ENCODE peak calls at places on chromosomes 13 and 19, in five cellular contexts. Z is neural progenitor cell, B is tibial nerve, O is cardiac muscle cell, P is SJCRH30. E is an unnamed sample.

GRCh38 chr13:103935117-103935516 is 868.9 kb upstream of the SLC10A2 start:
- DNase-seq in Z (no peak), B (no peak), O (no peak), P (no peak), E (no peak)

GRCh38 chr19:49781394-49781793 is 14.6 kb downstream of the AP2A1 start:
- DNase-seq in Z (no peak), B (no peak), O (no peak), P (no peak), E (no peak)

GRCh38 chr19:6725513-6726231 is 5.2 kb upstream of the C3 start:
- DNase-seq in Z (no peak), B (no peak), O (no peak), P (no peak), E (peak; percentile 45)

GRCh38 chr19:4362871-4363545 is 19.6 kb downstream of the MPND start:
- DNase-seq in Z (peak; percentile 42), B (no peak), O (no peak), P (no peak), E (peak; percentile 80)

GRCh38 chr13:78603240-78603947 is at the start of gene POU4F1:
- DNase-seq in Z (peak; percentile 93), B (no peak), O (peak; percentile 32), P (peak; percentile 96), E (peak; percentile 86)

GRCh38 chr19:679418-680286 is 3.5 kb downstream of the FSTL3 start:
- DNase-seq in Z (peak; percentile 76), B (peak; percentile 59), O (peak; percentile 89), P (peak; percentile 62), E (peak; percentile 99)

GRCh38 chr19:10876459-10877240 is 5.3 kb downstream of the CARM1 start:
- DNase-seq in Z (no peak), B (no peak), O (no peak), P (peak; percentile 63), E (peak; percentile 35)

GRCh38 chr13:77565635-77566034 is 30.1 kb downstream of the SCEL start:
- DNase-seq in Z (peak; percentile 39), B (no peak), O (peak; percentile 58), P (peak; percentile 44), E (no peak)

GRCh38 chr13:109155301-109155761 is 525.9 kb downstream of the MYO16 start:
- DNase-seq in Z (no peak), B (no peak), O (peak; percentile 64), P (no peak), E (no peak)

GRCh38 chr13:75544681-75545333 is 4.8 kb upstream of the UCHL3 start:
- DNase-seq in Z (no peak), B (no peak), O (peak; percentile 94), P (no peak), E (no peak)

GRCh38 chr13:94119360-94119936 is 360.0 kb downstream of the DCT start:
- DNase-seq in Z (no peak), B (no peak), O (no peak), P (no peak), E (no peak)

GRCh38 chr19:271856-272255 is 19.3 kb downstream of the PLPP2 start:
- DNase-seq in Z (no peak), B (no peak), O (no peak), P (no peak), E (no peak)

GRCh38 chr19:47443331-47443730 is 24.0 kb upstream of the MEIS3 start:
- DNase-seq in Z (no peak), B (no peak), O (no peak), P (no peak), E (no peak)

GRCh38 chr13:113635709-113636108 is 22.3 kb downstream of the ATP4B start:
- DNase-seq in Z (no peak), B (no peak), O (no peak), P (no peak), E (no peak)

GRCh38 chr13:39385621-39386231 is 217.3 kb downstream of the LHFPL6 start:
- DNase-seq in Z (peak; percentile 83), B (no peak), O (peak; percentile 74), P (no peak), E (no peak)

GRCh38 chr19:16447015-16447384 is 24.8 kb downstream of the EPS15L1 start:
- DNase-seq in Z (no peak), B (peak; percentile 78), O (peak; percentile 96), P (no peak), E (peak; percentile 94)

GRCh38 chr19:46573679-46574522 is 27.2 kb upstream of the CALM3 start:
- DNase-seq in Z (no peak), B (no peak), O (no peak), P (peak; percentile 48), E (no peak)

GRCh38 chr19:9608912-9609311 is 12.1 kb downstream of the ZNF561 start:
- DNase-seq in Z (no peak), B (no peak), O (no peak), P (no peak), E (no peak)

GRCh38 chr19:9615828-9616227 is 5.2 kb downstream of the ZNF561 start:
- DNase-seq in Z (no peak), B (no peak), O (no peak), P (no peak), E (no peak)

GRCh38 chr19:9610484-9611113 is 10.4 kb downstream of the ZNF561 start:
- DNase-seq in Z (no peak), B (no peak), O (no peak), P (no peak), E (no peak)
- H3K9me3 ChIP-seq in Z (peaks cover 7% of the 10 kb centered on the region), B (peaks cover 5% of the 10 kb centered on the region), O (no peaks in the 10 kb centered on the region), P (peaks cover 21% of the 10 kb centered on the region), E (peaks cover 49% of the 10 kb centered on the region)

DNA sequence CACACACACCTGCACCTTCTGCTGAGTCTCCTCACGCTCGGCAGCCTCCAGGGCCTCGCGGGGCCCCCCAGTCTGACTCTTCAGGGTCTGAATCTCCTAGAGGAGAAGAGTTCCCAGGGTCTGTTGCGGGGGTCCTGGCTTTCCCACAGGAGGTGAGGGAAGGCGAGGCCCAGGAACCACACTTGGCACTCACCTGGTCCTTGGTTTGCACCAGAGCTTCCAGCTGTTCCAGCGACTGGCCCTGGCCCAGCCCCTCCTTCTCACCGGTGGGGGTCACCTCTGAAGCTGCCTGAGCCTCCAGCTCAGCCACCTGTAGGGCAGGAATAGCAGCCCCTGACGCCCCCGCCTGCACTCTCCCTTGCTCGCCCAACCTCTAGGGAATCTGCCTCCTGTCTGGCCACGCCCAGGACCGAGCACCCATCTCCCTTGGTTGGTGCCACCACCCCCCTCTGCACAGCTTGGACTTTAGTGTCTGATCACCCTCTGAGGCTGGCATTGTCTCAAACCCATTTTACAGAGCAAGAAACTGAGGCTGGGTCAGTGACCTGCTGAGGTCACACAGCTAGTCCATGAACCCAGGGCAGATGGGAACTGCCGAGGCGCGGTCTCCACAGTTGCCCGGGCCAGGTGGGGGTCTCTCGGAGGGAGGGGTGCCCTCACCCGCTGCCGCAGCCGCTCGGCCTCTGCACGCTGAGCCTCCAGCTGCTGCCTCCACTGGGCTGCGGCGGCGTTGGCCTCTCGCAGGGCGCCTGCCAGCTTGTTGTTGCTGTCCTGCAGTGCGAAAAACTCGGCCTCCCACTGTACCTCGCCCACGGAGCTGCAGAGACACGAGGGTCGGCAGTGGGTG is 9.5 kb downstream of the HOMER3 start:
- DNase-seq in Z (no peak), B (no peak), O (no peak), P (no peak), E (peak; percentile 73)
- H3K4me3 ChIP-seq in Z (no peak overlapping the region), B (no peak overlapping the region), O (no peak overlapping the region), P (no peak overlapping the region), E (no peak overlapping the region)

GRCh38 chr19:9323919-9324583 is at the start of gene ZNF559:
- DNase-seq in Z (peak; percentile 97), B (peak; percentile 85), O (peak; percentile 98), P (peak; percentile 95), E (peak; percentile 98)

GRCh38 chr19:9321338-9321737 is 2.6 kb upstream of the ZNF559 start:
- DNase-seq in Z (no peak), B (no peak), O (no peak), P (no peak), E (no peak)

GRCh38 chr19:9329999-9330398 is 6.0 kb downstream of the ZNF559 start:
- DNase-seq in Z (no peak), B (no peak), O (no peak), P (no peak), E (no peak)

GRCh38 chr19:9323557-9323918 is 441 bp upstream of the ZNF559 start:
- DNase-seq in Z (no peak), B (peak; percentile 25), O (peak; percentile 91), P (peak; percentile 91), E (peak; percentile 70)

DNA sequence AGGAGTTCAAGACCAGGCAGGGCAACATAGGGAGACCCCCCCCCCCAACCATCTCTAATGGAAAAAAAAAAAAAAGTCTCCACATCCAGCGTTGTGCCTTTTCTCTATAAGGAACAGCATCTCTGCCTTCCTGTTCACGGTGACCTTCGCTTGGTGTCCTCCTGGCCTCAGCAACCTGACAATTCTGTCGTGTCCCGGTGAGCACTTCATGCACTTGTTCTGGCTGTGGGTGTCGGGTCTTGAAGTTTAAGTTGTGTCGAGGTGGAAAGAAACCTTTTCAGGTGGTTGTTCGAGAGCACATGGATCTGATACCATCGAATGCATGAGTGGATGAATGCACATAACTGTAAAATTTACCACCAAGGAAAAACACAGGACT is 594 bp downstream of the ZNF559 start:
- DNase-seq in Z (no peak), B (no peak), O (no peak), P (no peak), E (no peak)
- H3K9me3 ChIP-seq in Z (peaks cover 22% of the 10 kb centered on the region), B (peaks cover 2% of the 10 kb centered on the region), O (no peaks in the 10 kb centered on the region), P (peaks cover 13% of the 10 kb centered on the region), E (peaks cover 3% of the 10 kb centered on the region)

GRCh38 chr19:34282611-34283519 is 28.5 kb downstream of the GARRE1 start:
- DNase-seq in Z (no peak), B (no peak), O (no peak), P (no peak), E (peak; percentile 61)

GRCh38 chr19:34291235-34291634 is 36.9 kb downstream of the GARRE1 start:
- DNase-seq in Z (no peak), B (no peak), O (no peak), P (no peak), E (no peak)

GRCh38 chr19:34288381-34288780 is 34.0 kb downstream of the GARRE1 start:
- DNase-seq in Z (no peak), B (no peak), O (no peak), P (no peak), E (no peak)

DNA sequence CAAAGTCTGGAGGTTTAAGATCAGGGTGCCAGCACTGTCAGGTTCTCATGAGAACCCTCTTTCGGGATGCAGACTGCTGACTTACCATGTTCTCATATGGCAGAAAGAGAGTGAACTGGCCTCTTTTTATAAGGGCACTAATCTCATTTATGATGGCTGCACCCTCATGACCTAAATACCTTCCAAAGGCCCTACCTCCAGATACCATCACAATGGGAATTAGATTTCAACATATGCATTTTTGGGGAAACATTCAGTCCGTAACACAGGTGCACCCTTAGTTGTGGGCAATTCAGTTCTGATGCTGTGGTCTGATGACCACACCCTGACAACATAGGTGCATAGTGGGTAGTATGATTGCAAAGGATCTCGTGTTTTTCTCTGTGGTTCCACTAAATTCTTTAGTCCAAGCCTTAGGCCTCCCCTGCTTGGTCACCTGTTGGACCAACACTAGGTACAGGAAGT is 33.4 kb downstream of the GARRE1 start:
- DNase-seq in Z (no peak), B (no peak), O (no peak), P (no peak), E (no peak)
- H3K4me3 ChIP-seq in Z (no peak overlapping the region), B (no peak overlapping the region), O (no peak overlapping the region), P (no peak overlapping the region), E (no peak overlapping the region)

DNA sequence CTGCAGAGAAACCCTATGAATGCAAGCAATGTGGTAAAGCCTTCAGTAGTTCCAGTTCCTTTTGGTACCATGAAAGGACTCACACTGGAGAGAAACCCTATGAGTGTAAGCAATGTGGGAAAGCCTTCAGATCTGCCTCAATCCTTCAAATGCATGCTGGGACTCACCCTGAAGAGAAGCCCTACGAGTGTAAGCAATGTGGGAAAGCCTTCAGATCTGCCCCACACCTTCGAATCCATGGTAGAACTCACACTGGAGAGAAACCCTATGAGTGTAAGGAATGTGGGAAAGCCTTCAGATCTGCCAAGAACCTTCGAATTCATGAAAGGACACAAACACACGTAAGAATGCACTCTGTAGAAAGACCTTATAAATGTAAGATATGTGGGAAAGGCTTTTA is 14.7 kb downstream of the ZNF763 start:
- DNase-seq in Z (no peak), B (no peak), O (no peak), P (no peak), E (no peak)
- H3K9me3 ChIP-seq in Z (peaks cover 51% of the 10 kb centered on the region), B (peaks cover 21% of the 10 kb centered on the region), O (peaks cover 7% of the 10 kb centered on the region), P (peaks cover 38% of the 10 kb centered on the region), E (peaks cover 39% of the 10 kb centered on the region)